ENCODE peak calls at places on chromosomes 1 and 21, in ten cellular contexts. One of them, this sample, is unnamed.

GRCh38 chr21:15742694-15743093 is 12.9 kb downstream of the USP25 start:
- DNase-seq in AG09309: no peak
- DNase-seq in AG04450: no peak
- DNase-seq in uterus: no peak
- DNase-seq in pancreas: no peak
- DNase-seq in foreskin fibroblast: no peak
- DNase-seq in cardiac fibroblast: no peak
- DNase-seq in HFF-Myc: no peak
- DNase-seq in cardiac muscle cell: no peak
- DNase-seq in kidney: no peak
- DNase-seq in this sample: no peak

GRCh38 chr1:32701421-32701911 is 1.1 kb downstream of the SYNC start:
- DNase-seq in AG04450: no peak
- DNase-seq in uterus: no peak
- DNase-seq in cardiac fibroblast: no peak
- DNase-seq in cardiac muscle cell: no peak
- DNase-seq in AG09309: no peak
- DNase-seq in kidney: peak
- DNase-seq in pancreas: no peak
- DNase-seq in HFF-Myc: no peak
- DNase-seq in foreskin fibroblast: peak
- DNase-seq in this sample: no peak

GRCh38 chr1:233033366-233033765 is 83.0 kb downstream of the NTPCR start:
- DNase-seq in foreskin fibroblast: peak
- DNase-seq in cardiac fibroblast: peak
- DNase-seq in kidney: no peak
- DNase-seq in HFF-Myc: no peak
- DNase-seq in AG09309: peak
- DNase-seq in AG04450: no peak
- DNase-seq in cardiac muscle cell: peak
- DNase-seq in uterus: no peak
- DNase-seq in pancreas: no peak
- DNase-seq in this sample: no peak

GRCh38 chr21:42239973-42240372 is 21.0 kb downstream of the ABCG1 start:
- DNase-seq in uterus: no peak
- DNase-seq in HFF-Myc: no peak
- DNase-seq in pancreas: no peak
- DNase-seq in foreskin fibroblast: no peak
- DNase-seq in kidney: no peak
- DNase-seq in AG04450: no peak
- DNase-seq in cardiac fibroblast: no peak
- DNase-seq in AG09309: no peak
- DNase-seq in cardiac muscle cell: no peak
- DNase-seq in this sample: no peak

GRCh38 chr1:165444897-165445370 is at the start of gene RXRG:
- DNase-seq in cardiac muscle cell: peak
- DNase-seq in AG04450: no peak
- DNase-seq in kidney: peak
- DNase-seq in foreskin fibroblast: peak
- DNase-seq in pancreas: no peak
- DNase-seq in HFF-Myc: no peak
- DNase-seq in cardiac fibroblast: peak
- DNase-seq in AG09309: no peak
- DNase-seq in uterus: no peak
- DNase-seq in this sample: peak

GRCh38 chr21:38897532-38898421 is 92.0 kb downstream of the ETS2 start:
- DNase-seq in foreskin fibroblast: no peak
- DNase-seq in pancreas: no peak
- DNase-seq in HFF-Myc: no peak
- DNase-seq in AG04450: no peak
- DNase-seq in AG09309: no peak
- DNase-seq in uterus: peak
- DNase-seq in kidney: no peak
- DNase-seq in cardiac fibroblast: no peak
- DNase-seq in cardiac muscle cell: no peak
- DNase-seq in this sample: no peak

GRCh38 chr1:20429296-20429695 is 56.7 kb downstream of the CAMK2N1 start:
- DNase-seq in HFF-Myc: no peak
- DNase-seq in pancreas: no peak
- DNase-seq in AG04450: no peak
- DNase-seq in kidney: no peak
- DNase-seq in AG09309: no peak
- DNase-seq in cardiac fibroblast: peak
- DNase-seq in foreskin fibroblast: peak
- DNase-seq in cardiac muscle cell: no peak
- DNase-seq in uterus: no peak
- DNase-seq in this sample: no peak

GRCh38 chr1:161119017-161119378 is 1.1 kb downstream of the NIT1 start:
- DNase-seq in AG09309: no peak
- DNase-seq in pancreas: peak
- DNase-seq in uterus: no peak
- DNase-seq in HFF-Myc: no peak
- DNase-seq in AG04450: no peak
- DNase-seq in foreskin fibroblast: peak
- DNase-seq in cardiac muscle cell: peak
- DNase-seq in kidney: no peak
- DNase-seq in cardiac fibroblast: peak
- DNase-seq in this sample: no peak

DNA sequence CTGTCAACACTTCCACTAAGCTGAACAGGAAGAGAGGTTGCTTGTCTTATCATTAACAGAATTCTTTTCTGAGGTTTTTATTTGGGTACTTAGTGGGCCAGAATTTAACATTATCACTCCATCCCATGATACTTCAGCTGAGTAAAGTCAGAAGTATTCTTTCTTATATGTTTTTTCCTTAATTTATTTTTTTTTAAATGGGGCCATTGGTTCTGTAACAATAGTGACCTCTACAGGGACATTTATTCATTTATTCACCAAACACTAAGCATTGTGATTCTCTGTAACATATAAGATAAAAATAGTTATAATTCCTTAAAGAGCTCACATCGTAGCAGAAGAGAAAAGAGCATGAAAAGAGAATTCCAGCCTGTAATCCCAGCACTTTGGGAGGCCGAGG is 9.8 kb downstream of the GREM2 start:
- DNase-seq in uterus: no peak
- DNase-seq in AG09309: no peak
- DNase-seq in HFF-Myc: no peak
- DNase-seq in AG04450: no peak
- DNase-seq in kidney: no peak
- DNase-seq in foreskin fibroblast: peak
- DNase-seq in cardiac fibroblast: peak
- DNase-seq in pancreas: no peak
- DNase-seq in cardiac muscle cell: peak
- DNase-seq in this sample: no peak
- TF ChIP-seq CTCF in uterus: no peak
- TF ChIP-seq CTCF in AG09309: peak
- TF ChIP-seq CTCF in HFF-Myc: no peak
- TF ChIP-seq CTCF in AG04450: peak
- TF ChIP-seq CTCF in kidney: no peak
- TF ChIP-seq CTCF in foreskin fibroblast: peak
- TF ChIP-seq CTCF in cardiac fibroblast: no peak
- TF ChIP-seq CTCF in pancreas: no peak
- TF ChIP-seq CTCF in cardiac muscle cell: peak
- TF ChIP-seq CTCF in this sample: no peak

GRCh38 chr1:226452981-226453380 is 45.1 kb upstream of the PARP1 start:
- DNase-seq in pancreas: no peak
- DNase-seq in uterus: no peak
- DNase-seq in kidney: no peak
- DNase-seq in cardiac muscle cell: no peak
- DNase-seq in HFF-Myc: no peak
- DNase-seq in cardiac fibroblast: no peak
- DNase-seq in foreskin fibroblast: no peak
- DNase-seq in AG09309: no peak
- DNase-seq in AG04450: no peak
- DNase-seq in this sample: no peak
- H3K4me3 ChIP-seq in pancreas: no peak
- H3K4me3 ChIP-seq in uterus: no peak
- H3K4me3 ChIP-seq in kidney: no peak
- H3K4me3 ChIP-seq in cardiac muscle cell: no peak
- H3K4me3 ChIP-seq in HFF-Myc: no peak
- H3K4me3 ChIP-seq in cardiac fibroblast: no peak
- H3K4me3 ChIP-seq in foreskin fibroblast: no peak
- H3K4me3 ChIP-seq in AG09309: no peak
- H3K4me3 ChIP-seq in AG04450: no peak
- H3K4me3 ChIP-seq in this sample: no peak

GRCh38 chr1:151511636-151512215 is 539 bp downstream of the CGN start:
- DNase-seq in HFF-Myc: no peak
- DNase-seq in uterus: no peak
- DNase-seq in cardiac muscle cell: no peak
- DNase-seq in cardiac fibroblast: no peak
- DNase-seq in kidney: peak
- DNase-seq in AG09309: no peak
- DNase-seq in foreskin fibroblast: peak
- DNase-seq in AG04450: no peak
- DNase-seq in pancreas: peak
- DNase-seq in this sample: peak
- TF ChIP-seq CTCF in HFF-Myc: no peak
- TF ChIP-seq CTCF in uterus: no peak
- TF ChIP-seq CTCF in cardiac muscle cell: peak
- TF ChIP-seq CTCF in cardiac fibroblast: no peak
- TF ChIP-seq CTCF in kidney: no peak
- TF ChIP-seq CTCF in AG09309: no peak
- TF ChIP-seq CTCF in foreskin fibroblast: no peak
- TF ChIP-seq CTCF in AG04450: peak
- TF ChIP-seq CTCF in pancreas: no peak
- TF ChIP-seq CTCF in this sample: no peak

GRCh38 chr21:41170442-41170841 is 2.5 kb downstream of the BACE2 start:
- DNase-seq in kidney: no peak
- DNase-seq in HFF-Myc: no peak
- DNase-seq in uterus: peak
- DNase-seq in AG04450: no peak
- DNase-seq in cardiac fibroblast: peak
- DNase-seq in AG09309: no peak
- DNase-seq in pancreas: peak
- DNase-seq in cardiac muscle cell: peak
- DNase-seq in foreskin fibroblast: peak
- DNase-seq in this sample: peak

GRCh38 chr21:41169258-41169576 is 1.3 kb downstream of the BACE2 start:
- DNase-seq in AG04450: no peak
- DNase-seq in foreskin fibroblast: no peak
- DNase-seq in uterus: no peak
- DNase-seq in AG09309: no peak
- DNase-seq in HFF-Myc: no peak
- DNase-seq in kidney: no peak
- DNase-seq in cardiac fibroblast: no peak
- DNase-seq in cardiac muscle cell: no peak
- DNase-seq in pancreas: no peak
- DNase-seq in this sample: no peak

GRCh38 chr21:41168391-41169257 is 664 bp downstream of the BACE2 start:
- DNase-seq in pancreas: peak
- DNase-seq in HFF-Myc: no peak
- DNase-seq in AG04450: no peak
- DNase-seq in uterus: peak
- DNase-seq in cardiac muscle cell: peak
- DNase-seq in foreskin fibroblast: peak
- DNase-seq in cardiac fibroblast: peak
- DNase-seq in AG09309: no peak
- DNase-seq in kidney: peak
- DNase-seq in this sample: peak

GRCh38 chr21:41169701-41170100 is 1.7 kb downstream of the BACE2 start:
- DNase-seq in kidney: no peak
- DNase-seq in cardiac muscle cell: peak
- DNase-seq in AG09309: no peak
- DNase-seq in uterus: no peak
- DNase-seq in AG04450: no peak
- DNase-seq in HFF-Myc: no peak
- DNase-seq in cardiac fibroblast: peak
- DNase-seq in pancreas: no peak
- DNase-seq in foreskin fibroblast: no peak
- DNase-seq in this sample: no peak

GRCh38 chr21:41171210-41171609 is 3.2 kb downstream of the BACE2 start:
- DNase-seq in AG09309: no peak
- DNase-seq in pancreas: peak
- DNase-seq in foreskin fibroblast: no peak
- DNase-seq in cardiac muscle cell: peak
- DNase-seq in cardiac fibroblast: peak
- DNase-seq in uterus: peak
- DNase-seq in AG04450: no peak
- DNase-seq in kidney: peak
- DNase-seq in HFF-Myc: no peak
- DNase-seq in this sample: no peak
- H3K4me3 ChIP-seq in AG09309: no peak
- H3K4me3 ChIP-seq in pancreas: no peak
- H3K4me3 ChIP-seq in foreskin fibroblast: no peak
- H3K4me3 ChIP-seq in cardiac muscle cell: no peak
- H3K4me3 ChIP-seq in cardiac fibroblast: no peak
- H3K4me3 ChIP-seq in uterus: no peak
- H3K4me3 ChIP-seq in AG04450: no peak
- H3K4me3 ChIP-seq in kidney: no peak
- H3K4me3 ChIP-seq in HFF-Myc: no peak
- H3K4me3 ChIP-seq in this sample: no peak

GRCh38 chr1:61538228-61538627 is 186.7 kb downstream of the TM2D1 start:
- DNase-seq in AG04450: no peak
- DNase-seq in pancreas: no peak
- DNase-seq in HFF-Myc: no peak
- DNase-seq in kidney: no peak
- DNase-seq in cardiac fibroblast: no peak
- DNase-seq in cardiac muscle cell: no peak
- DNase-seq in foreskin fibroblast: no peak
- DNase-seq in AG09309: no peak
- DNase-seq in uterus: no peak
- DNase-seq in this sample: no peak
- TF ChIP-seq CTCF in AG04450: no peak
- TF ChIP-seq CTCF in pancreas: no peak
- TF ChIP-seq CTCF in HFF-Myc: no peak
- TF ChIP-seq CTCF in kidney: no peak
- TF ChIP-seq CTCF in cardiac fibroblast: no peak
- TF ChIP-seq CTCF in cardiac muscle cell: no peak
- TF ChIP-seq CTCF in foreskin fibroblast: no peak
- TF ChIP-seq CTCF in AG09309: no peak
- TF ChIP-seq CTCF in uterus: no peak
- TF ChIP-seq CTCF in this sample: no peak